ENCODE peak calls at places on chromosomes 16 and 17, in ten cellular contexts. S is MM.1S; U is endothelial cell of umbilical vein; I is A673; T is lower lobe of right lung; J is adrenal gland; M is OCI-LY7; G is A549; R is CD8-positive, alpha-beta memory T cell; F is AG04450. K is an unnamed sample.

GRCh38 chr16:84914273-84914672 is 94.5 kb downstream of the CRISPLD2 start:
- DNase-seq in S (no peak), U (no peak), I (no peak), T (no peak), J (no peak), M (no peak), G (no peak), R (no peak), F (no peak), K (no peak)

GRCh38 chr16:87457724-87458423 is 35.0 kb downstream of the ZCCHC14 start:
- DNase-seq in S (no peak), U (peak), I (peak), T (no peak), J (peak), M (no peak), G (no peak), R (no peak), F (peak), K (no peak)

GRCh38 chr17:49089094-49089493 is 43.5 kb upstream of the B4GALNT2 start:
- DNase-seq in S (no peak), U (no peak), I (no peak), T (no peak), J (no peak), M (no peak), G (no peak), R (no peak), F (no peak), K (no peak)

GRCh38 chr17:42519546-42520444 is 16.2 kb upstream of the NAGLU start:
- DNase-seq in S (no peak), U (peak), I (peak), T (peak), J (peak), M (no peak), G (peak), R (no peak), F (peak), K (no peak)

GRCh38 chr17:13775450-13775849 is 173.7 kb upstream of the HS3ST3A1 start:
- DNase-seq in S (no peak), U (no peak), I (no peak), T (no peak), J (no peak), M (no peak), G (no peak), R (no peak), F (no peak), K (no peak)

GRCh38 chr16:78002915-78003538 is 19.3 kb upstream of the CLEC3A start:
- DNase-seq in S (peak), U (peak), I (peak), T (peak), J (peak), M (peak), G (peak), R (peak), F (peak), K (peak)

GRCh38 chr16:50876263-50876662 is 134.4 kb downstream of the CYLD start:
- DNase-seq in S (no peak), U (no peak), I (no peak), T (no peak), J (no peak), M (no peak), G (no peak), R (no peak), F (no peak), K (no peak)

GRCh38 chr17:9702916-9703780 is 57.8 kb downstream of the USP43 start:
- DNase-seq in S (no peak), U (no peak), I (no peak), T (no peak), J (no peak), M (no peak), G (no peak), R (no peak), F (no peak), K (no peak)

GRCh38 chr16:57634171-57634570 is 5.7 kb downstream of the ADGRG1 start:
- DNase-seq in S (no peak), U (no peak), I (no peak), T (no peak), J (peak), M (no peak), G (no peak), R (no peak), F (no peak), K (no peak)

GRCh38 chr17:80021600-80021999 is 14.1 kb downstream of the TBC1D16 start:
- DNase-seq in S (no peak), U (no peak), I (no peak), T (no peak), J (no peak), M (no peak), G (no peak), R (no peak), F (no peak), K (no peak)

GRCh38 chr16:67727521-67728485 is 8.7 kb upstream of the GFOD2 start:
- DNase-seq in S (no peak), U (no peak), I (no peak), T (no peak), J (no peak), M (no peak), G (no peak), R (no peak), F (no peak), K (no peak)

GRCh38 chr16:88530858-88531203 is 39.4 kb upstream of the ZC3H18 start:
- DNase-seq in S (no peak), U (no peak), I (no peak), T (no peak), J (no peak), M (no peak), G (no peak), R (no peak), F (no peak), K (no peak)

GRCh38 chr17:42274273-42274542 is 2.0 kb downstream of the STAT5B start:
- DNase-seq in S (no peak), U (no peak), I (no peak), T (no peak), J (no peak), M (no peak), G (no peak), R (no peak), F (no peak), K (no peak)

GRCh38 chr17:33200587-33200986 is 92.5 kb downstream of the ASIC2 start:
- DNase-seq in S (no peak), U (no peak), I (peak), T (no peak), J (no peak), M (no peak), G (peak), R (no peak), F (no peak), K (no peak)

GRCh38 chr16:12231666-12232065 is 255.1 kb downstream of the SNX29 start:
- DNase-seq in S (no peak), U (peak), I (no peak), T (no peak), J (no peak), M (no peak), G (no peak), R (no peak), F (peak), K (no peak)

GRCh38 chr16:29893553-29893952 is 5.8 kb downstream of the SEZ6L2 start:
- DNase-seq in S (no peak), U (no peak), I (no peak), T (no peak), J (no peak), M (no peak), G (no peak), R (no peak), F (no peak), K (no peak)

GRCh38 chr17:15380447-15380846 is 39.0 kb upstream of the TEKT3 start:
- DNase-seq in S (no peak), U (no peak), I (no peak), T (no peak), J (no peak), M (no peak), G (no peak), R (no peak), F (no peak), K (no peak)

GRCh38 chr16:17518441-17518840 is 47.7 kb upstream of the XYLT1 start:
- DNase-seq in S (no peak), U (no peak), I (no peak), T (no peak), J (no peak), M (no peak), G (no peak), R (no peak), F (no peak), K (no peak)

GRCh38 chr16:51224317-51224716 is 73.2 kb upstream of the SALL1 start:
- DNase-seq in S (no peak), U (no peak), I (no peak), T (no peak), J (no peak), M (no peak), G (no peak), R (no peak), F (no peak), K (no peak)

GRCh38 chr17:18043491-18043890 is 4.3 kb downstream of the GID4 start:
- DNase-seq in S (no peak), U (peak), I (peak), T (no peak), J (no peak), M (peak), G (no peak), R (no peak), F (no peak), K (no peak)

GRCh38 chr17:38448208-38448776 is 20.0 kb downstream of the ARHGAP23 start:
- DNase-seq in S (no peak), U (no peak), I (no peak), T (no peak), J (no peak), M (no peak), G (no peak), R (no peak), F (no peak), K (no peak)

GRCh38 chr16:70520612-70521297 is 2.6 kb downstream of the COG4 start:
- DNase-seq in S (no peak), U (no peak), I (peak), T (no peak), J (no peak), M (no peak), G (no peak), R (no peak), F (no peak), K (no peak)

GRCh38 chr17:21358185-21358584 is 18.0 kb upstream of the KCNJ12 start:
- DNase-seq in S (no peak), U (no peak), I (no peak), T (no peak), J (no peak), M (no peak), G (no peak), R (no peak), F (no peak), K (no peak)

GRCh38 chr17:21253646-21254441 is 634 bp upstream of the NATD1 start:
- DNase-seq in S (no peak), U (no peak), I (no peak), T (no peak), J (no peak), M (no peak), G (no peak), R (no peak), F (no peak), K (no peak)

GRCh38 chr17:42131971-42132370 is 9.4 kb downstream of the HSPB9 start:
- DNase-seq in S (no peak), U (peak), I (no peak), T (no peak), J (no peak), M (no peak), G (no peak), R (no peak), F (no peak), K (no peak)

GRCh38 chr17:73863761-73864535 is 219.7 kb upstream of the SDK2 start:
- DNase-seq in S (no peak), U (no peak), I (no peak), T (no peak), J (no peak), M (no peak), G (no peak), R (no peak), F (no peak), K (no peak)

GRCh38 chr17:67577429-67577828 is 140.3 kb upstream of the NOL11 start:
- DNase-seq in S (no peak), U (no peak), I (no peak), T (no peak), J (no peak), M (no peak), G (no peak), R (no peak), F (no peak), K (no peak)

GRCh38 chr17:44105483-44105882 is 18.0 kb downstream of the HDAC5 start:
- DNase-seq in S (no peak), U (no peak), I (no peak), T (no peak), J (no peak), M (no peak), G (no peak), R (no peak), F (no peak), K (no peak)

GRCh38 chr16:17937003-17937402 is 399.5 kb downstream of the NPIPA8 start:
- DNase-seq in S (no peak), U (no peak), I (no peak), T (no peak), J (no peak), M (no peak), G (no peak), R (no peak), F (no peak), K (no peak)

GRCh38 chr17:2067559-2067958 is 12.7 kb downstream of the HIC1 start:
- DNase-seq in S (no peak), U (peak), I (no peak), T (no peak), J (no peak), M (no peak), G (no peak), R (no peak), F (no peak), K (no peak)

GRCh38 chr17:64291268-64291851 is 28.3 kb upstream of the TEX2 start:
- DNase-seq in S (peak), U (no peak), I (peak), T (no peak), J (no peak), M (peak), G (no peak), R (no peak), F (no peak), K (no peak)
- H3K27ac ChIP-seq in S (no peak), U (no peak), I (no peak), T (no peak), J (no peak), M (no peak), G (no peak), R (no peak), F (no peak), K (no peak)

GRCh38 chr17:29155235-29155965 is 24.8 kb downstream of the MYO18A start:
- DNase-seq in S (peak), U (peak), I (no peak), T (peak), J (peak), M (no peak), G (peak), R (peak), F (no peak), K (no peak)
- H3K27ac ChIP-seq in S (peak), U (peak), I (peak), T (peak), J (peak), M (no peak), G (peak), R (peak), F (peak), K (no peak)

GRCh38 chr17:19342611-19343255 is 19.8 kb downstream of the B9D1 start:
- DNase-seq in S (no peak), U (no peak), I (no peak), T (no peak), J (no peak), M (no peak), G (no peak), R (no peak), F (no peak), K (no peak)
- H3K27ac ChIP-seq in S (no peak), U (no peak), I (no peak), T (no peak), J (no peak), M (no peak), G (peak), R (no peak), F (no peak), K (no peak)

GRCh38 chr17:41029633-41030245 is at the start of gene KRTAP1-4:
- DNase-seq in S (no peak), U (no peak), I (no peak), T (no peak), J (no peak), M (no peak), G (no peak), R (no peak), F (no peak), K (no peak)

GRCh38 chr17:41024702-41025101 is 2.3 kb downstream of the KRTAP1-5 start:
- DNase-seq in S (no peak), U (no peak), I (no peak), T (no peak), J (no peak), M (no peak), G (no peak), R (no peak), F (no peak), K (no peak)

GRCh38 chr17:41026668-41027471 is at the start of gene KRTAP1-5:
- DNase-seq in S (no peak), U (no peak), I (no peak), T (no peak), J (no peak), M (no peak), G (no peak), R (no peak), F (peak), K (no peak)
- H3K27ac ChIP-seq in S (no peak), U (no peak), I (no peak), T (no peak), J (no peak), M (no peak), G (no peak), R (no peak), F (peak), K (no peak)

GRCh38 chr16:2087426-2088191 is 39.8 kb downstream of the TSC2 start:
- DNase-seq in S (no peak), U (no peak), I (no peak), T (no peak), J (no peak), M (no peak), G (no peak), R (no peak), F (no peak), K (no peak)
- H3K27ac ChIP-seq in S (no peak), U (no peak), I (no peak), T (no peak), J (no peak), M (no peak), G (no peak), R (no peak), F (no peak), K (no peak)

GRCh38 chr17:19343671-19344151 is 18.8 kb downstream of the B9D1 start:
- DNase-seq in S (no peak), U (no peak), I (no peak), T (no peak), J (no peak), M (no peak), G (no peak), R (no peak), F (no peak), K (no peak)

GRCh38 chr17:19341211-19341631 is 21.3 kb downstream of the B9D1 start:
- DNase-seq in S (no peak), U (no peak), I (no peak), T (no peak), J (no peak), M (no peak), G (no peak), R (no peak), F (no peak), K (no peak)

GRCh38 chr17:19339341-19339815 is 23.1 kb downstream of the B9D1 start:
- DNase-seq in S (no peak), U (no peak), I (no peak), T (no peak), J (no peak), M (no peak), G (no peak), R (no peak), F (no peak), K (no peak)

GRCh38 chr17:19343256-19343630 is 19.3 kb downstream of the B9D1 start:
- DNase-seq in S (no peak), U (no peak), I (no peak), T (no peak), J (no peak), M (no peak), G (no peak), R (no peak), F (no peak), K (no peak)

GRCh38 chr17:19341641-19342610 is 20.6 kb downstream of the B9D1 start:
- DNase-seq in S (no peak), U (no peak), I (no peak), T (no peak), J (no peak), M (no peak), G (no peak), R (no peak), F (no peak), K (no peak)
- H3K27ac ChIP-seq in S (no peak), U (no peak), I (no peak), T (no peak), J (no peak), M (no peak), G (peak), R (no peak), F (peak), K (no peak)

K was measured in naive thymus-derived CD4-positive, alpha-beta T cell.